ENCODE peak calls at places on chromosomes 7 and 10, in ten cellular contexts. L, E, N, C, K, P, H, R, Q and S are unnamed samples.

GRCh38 chr7:112383671-112384417 is 66.4 kb upstream of the IFRD1 start:
- DNase-seq in L (no peak), E (peak; percentile 4), N (no peak), C (no peak), K (no peak), P (no peak), H (no peak), R (no peak), Q (no peak), S (no peak)

GRCh38 chr10:110561292-110561691 is 6.2 kb upstream of the SMC3 start:
- DNase-seq in L (no peak), E (no peak), N (no peak), C (no peak), K (no peak), P (no peak), H (no peak), R (no peak), Q (no peak), S (no peak)

GRCh38 chr7:90320801-90321494 is at the start of gene FAM237B:
- DNase-seq in L (peak; percentile 63), E (no peak), N (no peak), C (peak; percentile 16), K (peak; percentile 39), P (no peak), H (no peak), R (no peak), Q (no peak), S (no peak)

GRCh38 chr10:71218046-71218832 is 5.9 kb downstream of the UNC5B start:
- DNase-seq in L (no peak), E (peak; percentile 41), N (no peak), C (no peak), K (no peak), P (peak; percentile 51), H (peak; percentile 75), R (no peak), Q (no peak), S (no peak)

GRCh38 chr10:100848770-100849169 is 64.0 kb upstream of the SLF2 start:
- DNase-seq in L (no peak), E (no peak), N (no peak), C (no peak), K (no peak), P (no peak), H (no peak), R (no peak), Q (no peak), S (no peak)

GRCh38 chr10:44752451-44753441 is 158.4 kb upstream of the TMEM72 start:
- DNase-seq in L (no peak), E (no peak), N (no peak), C (no peak), K (no peak), P (peak; percentile 2), H (peak; percentile 73), R (no peak), Q (no peak), S (peak; percentile 31)

GRCh38 chr7:157944051-157944450 is 607.2 kb downstream of the DNAJB6 start:
- DNase-seq in L (no peak), E (no peak), N (no peak), C (no peak), K (no peak), P (no peak), H (no peak), R (no peak), Q (no peak), S (no peak)

GRCh38 chr7:69823151-69823744 is 225.0 kb downstream of the AUTS2 start:
- DNase-seq in L (no peak), E (no peak), N (no peak), C (no peak), K (no peak), P (no peak), H (peak; percentile 48), R (no peak), Q (no peak), S (no peak)

GRCh38 chr10:106508920-106509319 is 655.6 kb downstream of the SORCS1 start:
- DNase-seq in L (no peak), E (no peak), N (no peak), C (no peak), K (no peak), P (no peak), H (no peak), R (no peak), Q (no peak), S (no peak)

GRCh38 chr10:4281207-4281825 is 496.3 kb upstream of the KLF6 start:
- DNase-seq in L (no peak), E (no peak), N (no peak), C (no peak), K (no peak), P (no peak), H (no peak), R (no peak), Q (no peak), S (no peak)

GRCh38 chr7:16847381-16847860 is 34.4 kb downstream of the AGR3 start:
- DNase-seq in L (peak; percentile 15), E (no peak), N (peak; percentile 75), C (no peak), K (no peak), P (peak; percentile 30), H (peak; percentile 15), R (no peak), Q (no peak), S (no peak)

GRCh38 chr10:30282226-30282625 is 66.9 kb downstream of the MTPAP start:
- DNase-seq in L (no peak), E (no peak), N (no peak), C (no peak), K (no peak), P (no peak), H (no peak), R (no peak), Q (no peak), S (no peak)

GRCh38 chr10:11685787-11686218 is 56.4 kb upstream of the ECHDC3 start:
- DNase-seq in L (no peak), E (no peak), N (peak; percentile 87), C (peak; percentile 43), K (no peak), P (peak; percentile 67), H (peak; percentile 50), R (peak; percentile 93), Q (no peak), S (peak; percentile 58)

GRCh38 chr10:93813507-93814465 is 56.0 kb downstream of the LGI1 start:
- DNase-seq in L (peak; percentile 58), E (peak; percentile 62), N (peak; percentile 73), C (peak; percentile 74), K (peak; percentile 73), P (no peak), H (no peak), R (peak; percentile 21), Q (peak; percentile 2), S (peak; percentile 81)

GRCh38 chr7:2175514-2175913 is 57.2 kb downstream of the MAD1L1 start:
- DNase-seq in L (no peak), E (no peak), N (no peak), C (no peak), K (no peak), P (peak; percentile 75), H (no peak), R (no peak), Q (no peak), S (peak; percentile 46)

GRCh38 chr7:862157-862556 is 14.2 kb upstream of the GET4 start:
- DNase-seq in L (no peak), E (no peak), N (no peak), C (no peak), K (no peak), P (no peak), H (no peak), R (no peak), Q (no peak), S (no peak)

GRCh38 chr7:26694156-26694555 is 170.2 kb downstream of the SKAP2 start:
- DNase-seq in L (no peak), E (no peak), N (no peak), C (no peak), K (no peak), P (no peak), H (no peak), R (no peak), Q (no peak), S (no peak)

GRCh38 chr7:128909605-128910568 is 622 bp downstream of the KCP start:
- DNase-seq in L (no peak), E (peak; percentile 34), N (no peak), C (no peak), K (peak; percentile 52), P (no peak), H (no peak), R (no peak), Q (no peak), S (no peak)

GRCh38 chr10:24415455-24416169 is 206.7 kb downstream of the KIAA1217 start:
- DNase-seq in L (peak; percentile 40), E (peak; percentile 4), N (peak; percentile 90), C (no peak), K (peak; percentile 12), P (no peak), H (peak; percentile 3), R (peak; percentile 17), Q (no peak), S (peak; percentile 86)

GRCh38 chr10:100728928-100729876 is 16.2 kb upstream of the PAX2 start:
- DNase-seq in L (peak; percentile 76), E (peak; percentile 50), N (no peak), C (peak; percentile 45), K (peak; percentile 80), P (no peak), H (no peak), R (no peak), Q (no peak), S (peak; percentile 45)

GRCh38 chr7:51350195-51350896 is 33.7 kb upstream of the COBL start:
- DNase-seq in L (no peak), E (no peak), N (peak; percentile 59), C (no peak), K (no peak), P (peak; percentile 35), H (peak; percentile 99), R (no peak), Q (no peak), S (no peak)